ENCODE peak calls at places on chromosome 22, in four cellular contexts. Z, O, X and F are unnamed samples.

GRCh38 chr22:43400449-43400848 is 11.4 kb upstream of the MPPED1 start:
- DNase-seq in Z (no peak), O (no peak), X (no peak), F (no peak)

GRCh38 chr22:27690596-27690995 is 111.0 kb downstream of the MN1 start:
- DNase-seq in Z (no peak), O (no peak), X (no peak), F (no peak)

GRCh38 chr22:27798526-27799333 is 2.8 kb downstream of the MN1 start:
- DNase-seq in Z (no peak), O (no peak), X (no peak), F (no peak)

GRCh38 chr22:28736296-28737155 is 5.1 kb downstream of the CHEK2 start:
- DNase-seq in Z (no peak), O (no peak), X (no peak), F (no peak)

GRCh38 chr22:40547729-40548143 is 88.8 kb downstream of the MRTFA start:
- DNase-seq in Z (no peak), O (no peak), X (no peak), F (no peak)

GRCh38 chr22:37370306-37370979 is 56.8 kb downstream of the ELFN2 start:
- DNase-seq in Z (peak), O (no peak), X (peak), F (peak)

GRCh38 chr22:49300241-49300640 is 527.4 kb downstream of the BRD1 start:
- DNase-seq in Z (no peak), O (peak), X (no peak), F (no peak)

GRCh38 chr22:35051791-35052190 is 14.2 kb upstream of the ISX start:
- DNase-seq in Z (no peak), O (no peak), X (peak), F (no peak)

DNA sequence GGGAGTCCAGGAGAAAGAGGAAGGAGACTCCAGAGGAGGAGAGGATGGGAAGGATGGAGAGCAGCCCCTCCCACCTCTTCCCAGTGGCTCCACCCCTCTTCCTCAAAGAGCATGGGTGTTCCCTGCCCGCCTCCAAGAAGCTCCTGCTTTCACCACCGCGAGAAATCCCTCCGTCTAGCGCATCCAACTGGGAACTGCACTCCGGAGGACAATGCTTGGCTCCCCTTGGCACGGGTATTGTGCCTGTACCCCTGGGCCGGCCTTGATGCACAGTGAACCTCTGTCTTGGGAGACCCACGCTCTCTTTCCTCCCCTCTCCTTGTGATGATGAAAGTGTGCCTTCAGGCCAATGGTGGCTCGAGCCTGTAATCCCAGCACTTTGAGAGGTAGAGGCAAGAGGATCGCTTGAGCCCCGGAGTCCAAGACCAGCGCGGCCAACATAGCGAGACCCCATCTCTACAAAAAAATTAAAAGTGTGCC is 14.9 kb upstream of the ADA2 start:
- DNase-seq in Z (no peak), O (no peak), X (no peak), F (no peak)
- TF ChIP-seq CTCF in Z (no peak), O (peak), X (no peak), F (no peak)

GRCh38 chr22:22908495-22908861 is 20.9 kb downstream of the IGLL5 start:
- DNase-seq in Z (no peak), O (no peak), X (no peak), F (no peak)

GRCh38 chr22:22909605-22910271 is 22.1 kb downstream of the IGLL5 start:
- DNase-seq in Z (peak), O (no peak), X (no peak), F (no peak)

GRCh38 chr22:22910272-22911240 is 22.9 kb downstream of the IGLL5 start:
- DNase-seq in Z (no peak), O (no peak), X (no peak), F (no peak)

GRCh38 chr22:22907551-22908494 is 20.2 kb downstream of the IGLL5 start:
- DNase-seq in Z (no peak), O (no peak), X (peak), F (no peak)

DNA sequence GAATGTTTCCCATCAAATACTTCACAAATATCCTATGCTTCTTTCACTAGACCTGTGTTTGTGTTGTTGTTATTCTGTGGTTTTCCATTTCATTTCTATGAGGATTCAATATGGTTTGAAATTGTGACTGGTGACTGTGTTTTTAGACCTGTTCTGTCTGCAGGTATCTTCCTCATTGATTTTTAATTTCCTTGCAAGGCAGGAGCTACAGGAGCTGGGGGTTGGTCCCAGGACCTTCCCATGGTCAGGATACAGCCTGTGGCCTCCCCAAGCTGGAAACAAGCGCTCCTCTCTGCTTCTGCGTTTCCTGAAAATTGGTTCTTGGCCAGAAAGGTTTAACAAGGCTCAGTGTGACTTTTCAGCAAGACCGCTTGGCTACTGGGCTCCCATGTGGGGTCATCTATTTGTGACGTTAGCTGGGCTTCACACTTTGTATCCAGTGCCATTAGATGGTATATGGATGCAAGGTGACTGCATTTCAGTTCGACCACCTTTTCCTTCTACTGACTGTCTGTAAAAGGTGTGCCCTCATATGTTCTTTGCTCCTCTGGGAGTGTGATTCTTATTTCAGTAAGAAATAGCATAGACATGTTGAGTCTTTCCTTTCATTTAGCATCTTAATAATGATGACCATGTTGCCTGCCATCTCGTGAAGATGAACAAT is 21.5 kb downstream of the IGLL5 start:
- DNase-seq in Z (no peak), O (no peak), X (no peak), F (no peak)
- TF ChIP-seq CTCF in Z (no peak), O (no peak), X (no peak), F (no peak)

GRCh38 chr22:38481871-38482332 is 14.0 kb downstream of the KDELR3 start:
- DNase-seq in Z (no peak), O (no peak), X (no peak), F (no peak)

GRCh38 chr22:38481162-38481870 is 13.4 kb downstream of the KDELR3 start:
- DNase-seq in Z (no peak), O (no peak), X (no peak), F (no peak)

GRCh38 chr22:38485783-38486182 is 17.9 kb downstream of the KDELR3 start:
- DNase-seq in Z (no peak), O (no peak), X (no peak), F (peak)

GRCh38 chr22:38484244-38484643 is 16.3 kb downstream of the KDELR3 start:
- DNase-seq in Z (no peak), O (no peak), X (no peak), F (no peak)

GRCh38 chr22:38482662-38483308 is 14.9 kb downstream of the KDELR3 start:
- DNase-seq in Z (no peak), O (no peak), X (no peak), F (no peak)
- TF ChIP-seq CTCF in Z (no peak), O (no peak), X (no peak), F (no peak)

DNA sequence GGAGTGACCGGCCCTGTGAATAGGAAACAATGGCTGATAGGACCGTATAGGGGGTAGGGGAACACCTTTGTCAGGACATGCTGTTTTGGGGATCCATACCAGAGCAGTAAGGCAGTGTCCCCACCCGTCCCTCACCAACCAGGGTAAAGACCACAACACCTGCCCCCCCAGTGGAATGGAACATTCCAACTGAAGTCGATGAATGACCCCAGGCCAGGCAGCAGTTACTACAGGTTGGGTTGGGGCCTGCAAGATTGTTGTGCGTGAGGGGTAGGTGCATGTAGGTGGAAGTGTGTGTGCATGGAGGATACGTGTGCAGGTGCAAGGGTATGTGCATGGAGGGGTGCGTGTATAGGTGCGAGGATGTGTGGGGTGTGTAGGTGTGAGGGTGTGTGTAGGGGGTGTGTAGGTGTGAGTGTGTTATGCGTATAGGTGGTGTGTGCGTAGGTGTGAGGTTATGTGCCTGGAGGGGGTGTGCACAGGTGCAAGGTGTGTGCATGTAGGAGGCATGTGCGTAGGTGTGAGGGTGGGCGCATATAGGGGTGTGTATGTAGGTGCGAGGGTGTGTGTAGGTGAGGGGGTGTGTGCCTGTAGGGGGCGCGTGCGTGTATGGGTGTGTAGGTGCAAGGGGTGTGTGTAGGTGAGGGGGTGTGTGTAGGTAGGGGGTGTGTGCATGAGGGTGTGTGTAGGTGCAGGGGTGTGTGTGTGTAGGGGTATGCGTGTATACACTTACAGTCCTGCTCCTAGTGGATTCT is 32.9 kb downstream of the PISD start:
- DNase-seq in Z (no peak), O (no peak), X (no peak), F (no peak)
- TF ChIP-seq CTCF in Z (peak), O (no peak), X (peak), F (no peak)

DNA sequence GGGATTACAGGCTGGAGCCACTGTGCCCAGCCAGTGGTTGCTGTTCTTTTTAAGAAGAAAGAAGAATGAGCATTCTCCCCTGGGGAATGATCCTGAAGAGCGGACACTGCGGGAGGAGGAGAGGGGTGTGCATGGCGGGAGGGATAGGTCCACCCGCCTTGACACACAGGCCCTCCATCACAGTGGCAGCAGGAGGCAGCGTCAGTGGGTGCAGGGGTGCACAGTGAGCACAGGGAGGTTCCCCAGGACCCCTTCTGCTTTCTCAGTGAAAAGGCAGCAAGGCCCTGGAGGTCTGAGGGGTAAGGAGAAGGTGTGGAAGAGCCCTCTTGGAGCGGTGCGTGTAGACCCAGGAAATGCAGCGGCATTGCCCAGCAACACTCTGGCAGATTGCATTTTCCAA is 28.9 kb upstream of the CBX7 start:
- DNase-seq in Z (no peak), O (no peak), X (no peak), F (no peak)
- TF ChIP-seq CTCF in Z (no peak), O (no peak), X (no peak), F (no peak)

GRCh38 chr22:46109474-46110003 is 40.8 kb upstream of the PPARA start:
- DNase-seq in Z (no peak), O (no peak), X (no peak), F (no peak)

GRCh38 chr22:46107089-46107664 is 43.1 kb upstream of the PPARA start:
- DNase-seq in Z (no peak), O (no peak), X (no peak), F (no peak)

GRCh38 chr22:46107753-46108563 is 42.4 kb upstream of the PPARA start:
- DNase-seq in Z (no peak), O (no peak), X (no peak), F (no peak)

GRCh38 chr22:46110215-46110614 is 40.1 kb upstream of the PPARA start:
- DNase-seq in Z (no peak), O (no peak), X (peak), F (peak)

GRCh38 chr22:46108564-46109473 is 41.5 kb upstream of the PPARA start:
- DNase-seq in Z (no peak), O (no peak), X (peak), F (peak)
- TF ChIP-seq CTCF in Z (no peak), O (no peak), X (no peak), F (no peak)

DNA sequence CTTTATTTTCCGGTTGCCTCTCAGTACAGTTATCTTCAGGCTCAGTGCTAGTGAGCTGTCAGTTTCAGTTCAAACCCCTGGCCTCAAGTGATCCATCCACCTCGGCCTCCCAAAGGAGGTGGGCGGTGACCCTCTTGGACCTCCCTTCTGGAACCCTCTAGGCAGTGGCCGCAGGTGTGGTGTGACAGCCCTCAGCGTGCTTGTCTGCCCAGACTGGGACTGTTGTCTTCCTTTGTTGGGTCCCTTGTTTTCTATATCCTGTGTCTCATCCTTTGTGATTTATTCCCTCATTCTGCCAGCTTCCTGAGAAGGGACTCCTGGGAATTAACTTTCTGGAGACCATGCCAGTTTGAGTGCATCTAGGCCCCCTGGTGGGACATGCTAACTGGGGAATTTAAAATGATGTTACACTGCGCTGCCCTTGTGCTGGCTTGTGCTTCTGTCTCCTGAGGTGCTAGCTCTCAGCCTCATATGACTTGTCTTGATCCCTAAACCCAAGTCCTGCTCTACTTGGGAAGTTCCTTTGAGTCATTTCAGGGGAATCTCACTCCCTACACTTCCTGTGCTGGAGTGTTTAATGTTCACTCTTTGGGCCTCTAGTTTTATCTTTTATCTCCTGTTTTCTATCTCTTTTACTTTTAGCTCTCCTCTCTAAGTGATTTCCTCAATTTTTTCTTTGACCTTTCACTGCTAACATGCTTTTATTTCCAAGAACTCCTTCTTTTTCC is 19.4 kb downstream of the MED15 start:
- DNase-seq in Z (no peak), O (no peak), X (no peak), F (no peak)
- TF ChIP-seq CTCF in Z (no peak), O (no peak), X (no peak), F (no peak)